ENCODE peak calls at places on chromosomes 2 and 18, in eight cellular contexts. E, N, T, X, C, Z, D and O are unnamed samples.

GRCh38 chr2:39494784-39495251 is 57.7 kb upstream of the MAP4K3 start:
- DNase-seq in D (no peak), E (no peak), Z (no peak), C (peak; percentile 24), T (no peak), N (no peak), X (no peak), O (no peak)

GRCh38 chr2:196486145-196486544 is 153.4 kb upstream of the CCDC150 start:
- DNase-seq in E (no peak), T (no peak), Z (no peak), C (no peak), N (no peak), X (no peak), D (no peak), O (no peak)

GRCh38 chr18:76208632-76209308 is 286.3 kb downstream of the ZNF516 start:
- DNase-seq in T (no peak), Z (no peak), N (no peak), X (no peak), E (no peak), D (no peak), C (peak; percentile 27), O (no peak)

GRCh38 chr18:44508474-44508873 is 172.2 kb upstream of the SETBP1 start:
- DNase-seq in Z (no peak), C (no peak), T (no peak), E (no peak), D (no peak), N (no peak), X (no peak), O (no peak)

GRCh38 chr18:9913151-9913525 is 678 bp upstream of the VAPA start:
- DNase-seq in Z (peak; percentile 70), X (no peak), N (no peak), C (no peak), E (no peak), T (no peak), D (no peak), O (no peak)

GRCh38 chr18:44170208-44170880 is 510.3 kb upstream of the SETBP1 start:
- DNase-seq in D (no peak), C (no peak), Z (no peak), X (no peak), E (no peak), N (no peak), T (no peak), O (no peak)

GRCh38 chr18:63255435-63255834 is 64.1 kb downstream of the BCL2 start:
- DNase-seq in E (no peak), D (no peak), T (no peak), Z (no peak), N (no peak), C (no peak), X (no peak), O (no peak)

GRCh38 chr2:173159794-173160463 is 84.3 kb downstream of the MAP3K20 start:
- DNase-seq in N (no peak), D (no peak), E (no peak), C (peak; percentile 27), Z (peak; percentile 98), T (peak; percentile 71), X (peak; percentile 65), O (peak; percentile 14)

GRCh38 chr18:55079481-55080350 is 120.5 kb upstream of the CCDC68 start:
- DNase-seq in N (no peak), C (no peak), T (no peak), D (no peak), X (no peak), E (no peak), Z (no peak), O (no peak)

GRCh38 chr2:29811378-29811777 is 110.0 kb downstream of the ALK start:
- DNase-seq in C (no peak), T (no peak), Z (peak; percentile 93), E (no peak), N (no peak), X (no peak), D (no peak), O (no peak)

GRCh38 chr2:70541481-70542020 is 12.1 kb downstream of the TGFA start:
- DNase-seq in N (no peak), C (peak; percentile 33), Z (peak; percentile 28), D (no peak), X (no peak), T (no peak), E (no peak), O (no peak)

GRCh38 chr2:241177935-241178334 is 10.5 kb upstream of the ANO7 start:
- DNase-seq in E (no peak), C (no peak), T (no peak), Z (no peak), D (no peak), N (no peak), X (no peak), O (no peak)

GRCh38 chr2:237674731-237675276 is 47.4 kb downstream of the LRRFIP1 start:
- DNase-seq in T (peak; percentile 84), X (peak; percentile 83), C (peak; percentile 54), E (peak; percentile 93), N (peak; percentile 85), Z (peak; percentile 71), D (peak; percentile 71), O (peak; percentile 42)
- H3K4me1 ChIP-seq in T (peaks cover 74% of the 10 kb centered on the region), X (peaks cover 92% of the 10 kb centered on the region), C (peaks cover 14% of the 10 kb centered on the region), E (peaks cover 42% of the 10 kb centered on the region), N (peaks cover 65% of the 10 kb centered on the region), Z (peaks cover 4% of the 10 kb centered on the region), D (peaks cover 30% of the 10 kb centered on the region), O (peaks cover 14% of the 10 kb centered on the region)

GRCh38 chr2:47796090-47796697 is 13.2 kb downstream of the MSH6 start:
- DNase-seq in D (no peak), X (no peak), Z (no peak), E (no peak), N (no peak), C (no peak), T (no peak), O (no peak)
- H3K36me3 ChIP-seq in D (peaks cover 62% of the 10 kb centered on the region), X (peaks cover 94% of the 10 kb centered on the region), Z (peaks cover 58% of the 10 kb centered on the region), E (peaks cover 24% of the 10 kb centered on the region), N (peaks cover 77% of the 10 kb centered on the region), C (peaks cover 44% of the 10 kb centered on the region), T (peaks cover 94% of the 10 kb centered on the region), O (peaks cover 87% of the 10 kb centered on the region)

GRCh38 chr2:75737961-75738360 is 27.2 kb upstream of the GCFC2 start:
- DNase-seq in E (no peak), D (no peak), Z (no peak), C (no peak), X (no peak), T (no peak), N (no peak), O (no peak)
- H3K27me3 ChIP-seq in E (no peaks in the 10 kb centered on the region), D (no peaks in the 10 kb centered on the region), Z (no peaks in the 10 kb centered on the region), C (no peaks in the 10 kb centered on the region), X (peaks cover 7% of the 10 kb centered on the region), T (no peaks in the 10 kb centered on the region), N (no peaks in the 10 kb centered on the region), O (no peaks in the 10 kb centered on the region)

GRCh38 chr2:28367667-28368416 is 24.8 kb upstream of the FOSL2 start:
- DNase-seq in D (no peak), X (no peak), C (no peak), T (no peak), Z (no peak), E (no peak), N (no peak), O (no peak)
- H3K4me1 ChIP-seq in D (peaks cover 45% of the 10 kb centered on the region), X (peaks cover 26% of the 10 kb centered on the region), C (peaks cover 9% of the 10 kb centered on the region), T (peaks cover 58% of the 10 kb centered on the region), Z (peaks cover 20% of the 10 kb centered on the region), E (peaks cover 42% of the 10 kb centered on the region), N (peaks cover 18% of the 10 kb centered on the region), O (no peaks in the 10 kb centered on the region)

DNA sequence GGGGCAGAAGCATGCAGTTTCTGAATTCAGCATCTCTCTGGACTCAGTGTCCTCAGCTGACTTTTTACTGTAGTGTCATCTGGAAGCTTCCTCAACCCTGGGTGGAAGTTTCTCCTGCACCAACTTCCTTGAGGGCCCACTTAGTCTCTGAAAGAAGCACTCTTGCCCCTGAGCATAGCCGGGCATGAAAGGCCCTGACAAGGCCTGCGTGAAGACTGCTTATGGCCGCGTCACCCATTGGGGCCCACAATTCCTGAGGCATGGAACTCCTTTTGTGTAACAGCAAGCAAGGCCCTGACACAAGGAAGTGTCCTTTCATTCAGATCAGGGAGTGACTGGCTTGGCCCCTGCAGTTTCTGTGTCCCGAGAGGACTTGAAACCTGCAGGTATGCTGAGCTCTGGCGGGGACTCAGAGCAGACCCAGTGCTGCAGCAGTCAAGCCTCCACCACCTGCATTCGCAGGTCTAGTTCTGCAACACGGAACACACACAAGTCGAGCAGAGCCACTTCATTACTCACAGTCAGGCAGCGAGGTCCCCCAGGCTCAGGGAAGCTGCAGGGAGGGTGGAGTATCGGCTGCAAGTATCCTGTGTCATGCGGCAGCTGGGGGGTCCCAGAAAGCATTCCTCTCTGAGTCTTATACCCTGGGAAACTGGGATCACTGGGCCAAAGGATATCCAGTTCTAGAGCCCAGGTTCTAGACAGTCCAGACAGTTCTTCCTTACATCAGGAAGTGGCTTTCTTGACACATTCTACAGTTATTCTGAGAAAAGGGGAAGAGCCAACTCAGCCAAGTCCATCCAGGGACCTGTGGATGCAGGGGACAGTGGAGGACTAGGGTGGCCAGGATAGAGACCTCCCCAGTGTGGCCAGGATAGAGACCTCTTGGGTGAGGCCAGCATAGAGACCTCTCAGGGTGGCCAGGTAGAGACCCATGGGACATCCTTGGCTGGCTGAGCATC is 35.6 kb upstream of the PRLH start:
- DNase-seq in E (no peak), T (no peak), Z (no peak), N (no peak), X (no peak), C (no peak), D (no peak), O (no peak)
- H3K36me3 ChIP-seq in E (no peaks in the 10 kb centered on the region), T (peaks cover 21% of the 10 kb centered on the region), Z (no peaks in the 10 kb centered on the region), N (peaks cover 7% of the 10 kb centered on the region), X (peaks cover 55% of the 10 kb centered on the region), C (no peaks in the 10 kb centered on the region), D (no peaks in the 10 kb centered on the region), O (no peaks in the 10 kb centered on the region)